ENCODE peak calls at places on chromosomes 4 and X, in five cellular contexts. D is prostate gland, T is breast epithelium, V is progenitor cell of endocrine pancreas, Y is AG09319. K is an unnamed sample.

GRCh38 chr4:16461362-16461761 is 235.1 kb upstream of the TAPT1 start:
- DNase-seq in D (no peak), T (no peak), V (no peak), Y (no peak), K (no peak)

GRCh38 chr4:151948351-151949016 is 187.7 kb upstream of the GATB start:
- DNase-seq in D (no peak), T (no peak), V (no peak), Y (no peak), K (no peak)

GRCh38 chr4:31793907-31794306 is 1073.7 kb downstream of the PCDH7 start:
- DNase-seq in D (no peak), T (no peak), V (no peak), Y (no peak), K (no peak)

GRCh38 chrX:133610056-133610455 is 194.8 kb upstream of the GPC4 start:
- DNase-seq in D (no peak), T (no peak), V (no peak), Y (no peak), K (no peak)

GRCh38 chr4:67575232-67575888 is 16.8 kb downstream of the STAP1 start:
- DNase-seq in D (no peak), T (no peak), V (no peak), Y (no peak), K (no peak)

GRCh38 chr4:83114576-83114975 is at the start of gene PLAC8:
- DNase-seq in D (no peak), T (no peak), V (no peak), Y (no peak), K (no peak)

GRCh38 chr4:25857403-25857802 is 5.4 kb downstream of the SEL1L3 start:
- DNase-seq in D (no peak), T (no peak), V (no peak), Y (no peak), K (no peak)

GRCh38 chr4:139904406-139904805 is 238.8 kb downstream of the MGST2 start:
- DNase-seq in D (no peak), T (no peak), V (no peak), Y (no peak), K (no peak)

GRCh38 chr4:144611850-144612249 is 34.1 kb upstream of the HHIP start:
- DNase-seq in D (no peak), T (no peak), V (no peak), Y (no peak), K (no peak)

GRCh38 chr4:187236491-187236890 is 512.8 kb upstream of the FAT1 start:
- DNase-seq in D (no peak), T (no peak), V (no peak), Y (no peak), K (no peak)

GRCh38 chr4:61493470-61493869 is 293.3 kb downstream of the ADGRL3 start:
- DNase-seq in D (no peak), T (no peak), V (no peak), Y (no peak), K (no peak)

GRCh38 chr4:83267121-83267834 is 17.3 kb downstream of the COQ2 start:
- DNase-seq in D (no peak), T (no peak), V (no peak), Y (no peak), K (no peak)

GRCh38 chrX:39802906-39803305 is 294.9 kb downstream of the BCOR start:
- DNase-seq in D (no peak), T (no peak), V (no peak), Y (no peak), K (no peak)

GRCh38 chrX:3244203-3244743 is 102.2 kb downstream of the MXRA5 start:
- DNase-seq in D (no peak), T (no peak), V (no peak), Y (peak), K (no peak)

GRCh38 chr4:73828945-73829344 is 7.5 kb upstream of the CXCL6 start:
- DNase-seq in D (no peak), T (no peak), V (no peak), Y (no peak), K (no peak)

GRCh38 chrX:48558270-48558669 is 16.0 kb upstream of the RBM3 start:
- DNase-seq in D (no peak), T (no peak), V (no peak), Y (no peak), K (no peak)

GRCh38 chr4:25928320-25928955 is 14.4 kb downstream of the SMIM20 start:
- DNase-seq in D (no peak), T (no peak), V (no peak), Y (no peak), K (no peak)

GRCh38 chr4:63296773-63297172 is 1112.5 kb downstream of the TECRL start:
- DNase-seq in D (no peak), T (no peak), V (no peak), Y (no peak), K (no peak)
- TF ChIP-seq CTCF in D (no peak), T (no peak), V (peak), Y (no peak), K (no peak)

GRCh38 chr4:48102303-48102702 is 31.7 kb downstream of the TXK start:
- DNase-seq in D (no peak), T (no peak), V (no peak), Y (no peak), K (no peak)
- TF ChIP-seq CTCF in D (no peak), T (no peak), V (peak), Y (no peak), K (peak)

DNA sequence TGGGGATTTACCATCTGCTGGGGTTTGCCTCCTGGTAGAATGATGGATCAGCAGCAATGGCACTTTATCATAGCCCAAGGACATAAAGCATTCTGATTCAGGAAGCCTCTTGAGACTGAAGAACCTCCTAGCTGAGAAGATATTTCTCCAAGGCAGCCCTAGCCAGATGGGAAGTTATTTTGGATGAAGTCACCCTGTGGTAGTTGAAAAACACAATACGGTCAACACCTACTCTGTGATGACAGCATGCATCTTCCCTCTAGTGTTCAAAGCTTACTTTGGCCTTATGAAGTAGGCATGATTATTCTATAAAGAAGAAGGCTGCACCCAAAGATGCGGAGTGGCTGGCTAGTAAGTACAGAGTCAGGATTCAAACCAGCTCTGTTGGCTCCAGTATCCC is 47.9 kb downstream of the TLR10 start:
- DNase-seq in D (no peak), T (no peak), V (no peak), Y (no peak), K (no peak)
- TF ChIP-seq CTCF in D (no peak), T (no peak), V (no peak), Y (no peak), K (no peak)

GRCh38 chrX:150502979-150503897 is 65.2 kb upstream of the MTM1 start:
- DNase-seq in D (no peak), T (no peak), V (no peak), Y (no peak), K (no peak)

GRCh38 chrX:150506486-150506885 is 61.9 kb upstream of the MTM1 start:
- DNase-seq in D (no peak), T (no peak), V (no peak), Y (no peak), K (no peak)

GRCh38 chrX:150506020-150506419 is 62.4 kb upstream of the MTM1 start:
- DNase-seq in D (no peak), T (no peak), V (no peak), Y (no peak), K (no peak)

GRCh38 chrX:150503898-150504219 is 64.6 kb upstream of the MTM1 start:
- DNase-seq in D (no peak), T (no peak), V (no peak), Y (no peak), K (no peak)

DNA sequence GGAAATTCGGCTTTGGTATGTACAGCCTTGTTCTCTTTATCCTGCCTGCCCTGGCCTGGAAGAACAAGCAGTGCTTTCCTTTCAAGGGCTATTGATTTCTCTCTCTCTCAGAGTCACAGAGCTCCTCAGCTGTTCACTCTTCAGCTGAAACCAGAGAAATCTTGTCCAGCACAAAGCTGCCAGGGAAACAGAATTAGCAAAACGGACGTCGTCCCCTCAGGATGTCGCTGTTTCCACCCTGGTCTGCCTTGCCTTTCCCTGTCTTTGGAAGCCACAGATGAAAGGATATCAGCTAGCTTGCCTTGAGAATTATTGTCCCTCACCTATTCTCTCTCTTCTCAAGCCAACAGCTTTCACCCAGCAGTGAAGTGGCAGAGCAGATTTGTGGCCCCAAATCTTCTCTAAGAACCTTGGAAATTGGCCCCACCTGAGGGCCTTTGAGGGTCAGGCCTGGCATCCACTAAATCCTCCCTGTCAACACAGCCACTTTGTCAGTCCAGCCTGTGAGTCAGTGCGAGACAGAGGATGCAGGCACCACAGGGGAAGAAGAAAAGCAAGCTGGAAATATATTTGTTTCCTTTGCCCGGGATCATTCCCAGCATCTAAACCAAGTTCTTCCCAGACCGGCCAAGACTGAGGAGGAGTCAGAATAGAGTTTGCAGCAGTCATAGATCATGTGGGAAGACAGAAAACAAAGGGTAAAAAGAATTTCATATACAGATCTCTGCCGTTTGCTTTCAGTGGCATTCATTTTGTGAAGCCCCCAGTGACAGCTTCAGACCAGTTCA is 63.8 kb upstream of the MTM1 start:
- DNase-seq in D (no peak), T (no peak), V (no peak), Y (no peak), K (no peak)
- TF ChIP-seq CTCF in D (no peak), T (no peak), V (no peak), Y (no peak), K (peak)

GRCh38 chr4:8343967-8344331 is 74.4 kb downstream of the HTRA3 start:
- DNase-seq in D (no peak), T (no peak), V (no peak), Y (no peak), K (no peak)

GRCh38 chr4:8343051-8343966 is 73.8 kb downstream of the HTRA3 start:
- DNase-seq in D (no peak), T (no peak), V (no peak), Y (no peak), K (peak)

GRCh38 chr4:8340721-8341680 is 71.4 kb downstream of the HTRA3 start:
- DNase-seq in D (no peak), T (no peak), V (no peak), Y (no peak), K (peak)

GRCh38 chr4:8341691-8342090 is 72.1 kb downstream of the HTRA3 start:
- DNase-seq in D (no peak), T (no peak), V (no peak), Y (no peak), K (peak)

DNA sequence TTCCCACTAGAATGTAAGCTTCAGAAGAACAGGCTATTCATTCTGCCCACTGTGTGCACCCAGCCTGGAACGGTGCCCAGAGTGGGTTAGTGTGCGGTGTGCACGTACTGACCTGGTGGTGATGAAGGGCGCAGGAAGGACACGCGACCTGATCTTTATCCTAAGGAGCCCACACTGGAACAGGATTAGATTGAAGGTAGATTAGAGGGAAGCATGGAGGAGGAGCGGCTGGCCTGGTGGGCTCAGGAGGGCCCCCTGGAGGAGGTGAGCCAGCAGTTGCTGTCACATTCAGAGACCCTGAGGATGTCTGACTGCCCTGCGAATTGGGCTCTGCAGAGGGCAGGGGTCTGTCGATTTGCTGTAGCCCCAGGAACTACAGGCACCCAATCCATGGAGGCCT is 73.1 kb downstream of the HTRA3 start:
- DNase-seq in D (no peak), T (no peak), V (no peak), Y (no peak), K (peak)
- TF ChIP-seq CTCF in D (no peak), T (no peak), V (peak), Y (no peak), K (no peak)

GRCh38 chr4:124325676-124326075 is 386.9 kb downstream of the ANKRD50 start:
- DNase-seq in D (no peak), T (no peak), V (no peak), Y (no peak), K (no peak)

GRCh38 chr4:124318292-124318691 is 394.2 kb downstream of the ANKRD50 start:
- DNase-seq in D (no peak), T (no peak), V (no peak), Y (no peak), K (no peak)

GRCh38 chr4:124322234-124322831 is 390.2 kb downstream of the ANKRD50 start:
- DNase-seq in D (no peak), T (no peak), V (no peak), Y (no peak), K (no peak)

DNA sequence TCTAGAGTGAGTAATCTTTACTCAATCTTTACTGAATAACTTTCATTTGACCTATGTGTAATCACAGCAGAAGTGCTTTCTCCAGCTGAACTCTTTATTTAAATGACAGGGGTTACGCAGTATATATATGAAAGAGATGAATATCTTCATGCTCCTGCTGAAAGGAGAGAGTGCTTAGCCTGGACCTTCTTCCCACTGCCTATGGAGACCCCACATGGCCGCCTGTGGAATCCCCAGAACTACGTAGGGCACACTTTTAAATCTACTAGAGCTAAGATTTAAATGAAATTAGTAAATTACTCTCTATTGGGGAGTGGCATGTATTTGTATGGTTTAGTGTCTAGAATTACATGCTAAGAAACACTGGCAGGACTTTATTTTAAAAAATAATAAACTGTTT is 391.2 kb downstream of the ANKRD50 start:
- DNase-seq in D (no peak), T (no peak), V (no peak), Y (no peak), K (no peak)
- TF ChIP-seq CTCF in D (no peak), T (no peak), V (no peak), Y (no peak), K (no peak)

K was measured in left ventricle myocardium inferior.